ENCODE peak calls at places on chromosomes 16 and 17, in nine cellular contexts. N is heart left ventricle, G is heart right ventricle, F is GM23338, Q is GM23248, O is cardiac muscle cell, R is stomach, L is aorta, B is astrocyte of the cerebellum. C is an unnamed sample.

GRCh38 chr16:73095142-73095791 is 47.3 kb upstream of the ZFHX3 start:
- DNase-seq in N (no peak), F (no peak), R (no peak), G (no peak), B (no peak), L (no peak), Q (no peak), O (no peak), C (no peak)

GRCh38 chr17:66730497-66730923 is 104.4 kb upstream of the CACNG5 start:
- DNase-seq in O (no peak), L (no peak), G (no peak), N (no peak), R (no peak), Q (no peak), B (peak; percentile 91), F (peak; percentile 87), C (no peak)

GRCh38 chr17:75069783-75070182 is 18.0 kb upstream of the SLC16A5 start:
- DNase-seq in O (no peak), B (no peak), L (no peak), G (no peak), F (no peak), Q (peak; percentile 56), R (peak; percentile 43), N (no peak), C (no peak)

GRCh38 chr17:47604268-47604927 is 45.3 kb upstream of the KPNB1 start:
- DNase-seq in F (no peak), G (peak; percentile 73), N (peak; percentile 52), O (peak; percentile 49), L (no peak), B (peak; percentile 39), R (no peak), Q (peak; percentile 38), C (no peak)

GRCh38 chr17:73952498-73953205 is 250.8 kb upstream of the RPL38 start:
- DNase-seq in N (peak; percentile 33), Q (peak; percentile 13), G (peak; percentile 23), F (peak; percentile 71), O (peak; percentile 14), L (no peak), R (peak; percentile 36), B (no peak), C (no peak)

GRCh38 chr16:53099318-53100130 is 44.7 kb downstream of the CHD9 start:
- DNase-seq in L (peak; percentile 94), F (peak; percentile 96), B (peak; percentile 80), N (peak; percentile 93), G (peak; percentile 93), R (peak; percentile 91), O (peak; percentile 97), Q (peak; percentile 92), C (no peak)

GRCh38 chr16:50245417-50246298 is 20.7 kb upstream of the ADCY7 start:
- DNase-seq in B (no peak), Q (peak; percentile 91), N (peak; percentile 54), F (peak; percentile 48), O (peak; percentile 48), L (peak; percentile 68), R (peak; percentile 55), G (no peak), C (no peak)

GRCh38 chr17:36730095-36730808 is 128.9 kb downstream of the MRM1 start:
- DNase-seq in Q (no peak), G (no peak), O (no peak), B (no peak), N (no peak), R (no peak), F (no peak), L (no peak), C (no peak)

GRCh38 chr17:79843917-79844815 is 4.9 kb upstream of the CBX4 start:
- DNase-seq in R (peak; percentile 70), N (peak; percentile 82), Q (peak; percentile 87), O (peak; percentile 86), B (no peak), G (peak; percentile 71), L (peak; percentile 83), F (peak; percentile 78), C (no peak)

GRCh38 chr16:1777375-1778199 is 4.7 kb upstream of the MRPS34 start:
- DNase-seq in L (no peak), B (no peak), O (no peak), R (no peak), G (no peak), Q (no peak), F (no peak), N (no peak), C (no peak)

GRCh38 chr16:88066680-88067529 is 115.7 kb downstream of the BANP start:
- DNase-seq in F (no peak), O (no peak), R (no peak), G (no peak), Q (no peak), N (no peak), L (peak; percentile 41), B (no peak), C (no peak)

GRCh38 chr16:86639354-86639753 is 61.0 kb downstream of the FOXL1 start:
- DNase-seq in G (peak; percentile 24), O (no peak), L (no peak), Q (no peak), R (no peak), F (no peak), B (no peak), N (peak; percentile 32), C (no peak)

GRCh38 chr16:24858219-24859041 is 12.7 kb downstream of the SLC5A11 start:
- DNase-seq in L (peak; percentile 63), O (peak; percentile 75), B (peak; percentile 32), Q (peak; percentile 66), N (peak; percentile 45), R (peak; percentile 39), G (peak; percentile 46), F (peak; percentile 84), C (no peak)

GRCh38 chr16:30925646-30926332 is 2.4 kb downstream of the FBXL19 start:
- DNase-seq in Q (no peak), L (no peak), B (no peak), O (no peak), R (no peak), F (no peak), N (no peak), G (no peak), C (no peak)

GRCh38 chr16:27448531-27449433 is 46.8 kb downstream of the IL21R start:
- DNase-seq in B (no peak), G (no peak), F (no peak), O (no peak), R (no peak), L (no peak), Q (no peak), N (no peak), C (no peak)

GRCh38 chr16:76946879-76947278 is 244.1 kb upstream of the MON1B start:
- DNase-seq in N (no peak), B (peak; percentile 28), F (no peak), Q (peak; percentile 56), G (no peak), R (no peak), L (no peak), O (peak; percentile 83), C (peak; percentile 86)

GRCh38 chr17:6462692-6463091 is 18.4 kb downstream of the PIMREG start:
- DNase-seq in Q (no peak), N (no peak), R (no peak), G (no peak), B (no peak), L (peak; percentile 26), F (no peak), O (no peak), C (no peak)

GRCh38 chr17:82729479-82730260 is 5.7 kb upstream of the FN3K start:
- DNase-seq in B (no peak), L (no peak), Q (no peak), F (no peak), N (no peak), G (no peak), O (no peak), R (no peak), C (no peak)

GRCh38 chr16:1265826-1266225 is 10.0 kb downstream of the TPSD1 start:
- DNase-seq in N (no peak), F (no peak), L (no peak), R (no peak), Q (no peak), G (no peak), O (no peak), B (no peak), C (no peak)

GRCh38 chr17:55458977-55459376 is 37.3 kb upstream of the MMD start:
- DNase-seq in O (no peak), Q (peak; percentile 87), R (no peak), B (peak; percentile 31), N (no peak), G (no peak), L (no peak), F (no peak), C (no peak)

GRCh38 chr16:55871411-55872038 is 3.6 kb downstream of the CES5A start:
- DNase-seq in F (no peak), G (no peak), B (no peak), L (no peak), Q (no peak), R (no peak), O (no peak), N (no peak), C (no peak)

GRCh38 chr16:17277981-17278381 is 192.8 kb downstream of the XYLT1 start:
- DNase-seq in L (peak; percentile 53), R (peak; percentile 61), N (peak; percentile 28), F (peak; percentile 76), Q (peak; percentile 12), G (peak; percentile 21), B (no peak), O (peak; percentile 25), C (no peak)

GRCh38 chr17:2060681-2061440 is 6.0 kb downstream of the HIC1 start:
- DNase-seq in N (no peak), F (no peak), B (no peak), L (no peak), O (peak; percentile 58), R (no peak), Q (no peak), G (no peak), C (no peak)
- H3K4me3 ChIP-seq in N (no peak overlapping the region), F (no peak overlapping the region), B (no peak overlapping the region), L (no peak overlapping the region), O (no peak overlapping the region), R (no peak overlapping the region), Q (no peak overlapping the region), G (peak overlapping the region; percentile 70), C (no peak overlapping the region)

GRCh38 chr16:10122546-10122945 is 59.7 kb downstream of the GRIN2A start:
- DNase-seq in B (no peak), Q (peak; percentile 2), L (no peak), N (no peak), G (no peak), R (no peak), F (peak; percentile 48), O (no peak), C (no peak)
- H3K4me3 ChIP-seq in B (no peak overlapping the region), Q (no peak overlapping the region), L (no peak overlapping the region), N (no peak overlapping the region), G (no peak overlapping the region), R (no peak overlapping the region), F (no peak overlapping the region), O (no peak overlapping the region), C (no peak overlapping the region)

GRCh38 chr16:85193876-85194275 is 81.6 kb upstream of the CIBAR2 start:
- DNase-seq in N (no peak), G (no peak), B (no peak), L (no peak), Q (no peak), F (no peak), O (no peak), R (no peak), C (no peak)
- H3K4me3 ChIP-seq in N (no peak overlapping the region), G (no peak overlapping the region), B (no peak overlapping the region), L (no peak overlapping the region), Q (no peak overlapping the region), F (no peak overlapping the region), O (no peak overlapping the region), R (no peak overlapping the region), C (no peak overlapping the region)

DNA sequence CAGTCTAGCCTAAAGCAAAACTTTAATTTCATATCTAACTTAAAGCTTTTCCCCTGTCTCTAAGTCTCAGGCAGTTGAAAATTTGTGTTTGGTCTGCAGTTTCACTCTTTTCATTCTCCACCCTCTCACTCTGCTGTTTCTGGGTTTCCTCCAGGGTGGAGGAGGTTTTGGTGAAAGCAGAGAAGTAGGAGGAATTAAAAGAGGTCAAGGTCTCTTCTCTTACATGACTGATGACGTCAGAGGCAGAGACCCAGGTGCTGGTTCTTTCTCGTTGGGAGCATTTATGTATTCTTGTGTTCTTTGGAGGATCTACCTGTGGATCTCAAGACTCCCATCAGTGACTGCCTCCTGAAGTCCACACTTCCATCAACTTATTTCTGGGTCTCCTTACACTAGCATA is 2.4 kb upstream of the PSMD11 start:
- DNase-seq in B (no peak), F (no peak), N (no peak), R (no peak), L (no peak), O (no peak), Q (no peak), G (no peak), C (no peak)
- H3K4me3 ChIP-seq in B (no peak overlapping the region), F (no peak overlapping the region), N (no peak overlapping the region), R (no peak overlapping the region), L (no peak overlapping the region), O (no peak overlapping the region), Q (no peak overlapping the region), G (no peak overlapping the region), C (no peak overlapping the region)